ENCODE peak calls at places on chromosomes 11 and 22, in four cellular contexts. X, I, P and S are unnamed samples.

GRCh38 chr11:1047576-1048156 is 11.1 kb upstream of the MUC6 start:
- DNase-seq in X (no peak), I (no peak), P (no peak), S (no peak)

GRCh38 chr11:115194798-115195101 is 309.5 kb downstream of the CADM1 start:
- DNase-seq in X (no peak), I (no peak), P (no peak), S (no peak)

GRCh38 chr11:9651899-9652748 is 11.8 kb upstream of the SWAP70 start:
- DNase-seq in X (no peak), I (no peak), P (no peak), S (no peak)

GRCh38 chr11:78870655-78871054 is 296.0 kb upstream of the NARS2 start:
- DNase-seq in X (no peak), I (no peak), P (no peak), S (no peak)

GRCh38 chr22:47398921-47399790 is 636.7 kb downstream of the TBC1D22A start:
- DNase-seq in X (no peak), I (no peak), P (no peak), S (no peak)

GRCh38 chr11:113859665-113860064 is 15.7 kb downstream of the USP28 start:
- DNase-seq in X (peak; percentile 55), I (peak; percentile 14), P (no peak), S (no peak)

GRCh38 chr11:134502153-134502550 is 90.1 kb upstream of the B3GAT1 start:
- DNase-seq in X (no peak), I (no peak), P (no peak), S (no peak)

GRCh38 chr11:74932169-74932568 is 16.7 kb downstream of the XRRA1 start:
- DNase-seq in X (no peak), I (peak; percentile 71), P (peak; percentile 78), S (no peak)

GRCh38 chr11:59787816-59788215 is 22.8 kb downstream of the MRPL16 start:
- DNase-seq in X (peak; percentile 33), I (peak; percentile 69), P (peak; percentile 55), S (no peak)

GRCh38 chr22:28430656-28431055 is 249.0 kb downstream of the TTC28 start:
- DNase-seq in X (no peak), I (no peak), P (no peak), S (no peak)

GRCh38 chr11:112455791-112456190 is 195.1 kb upstream of the PLET1 start:
- DNase-seq in X (no peak), I (peak; percentile 13), P (no peak), S (no peak)

GRCh38 chr22:50584106-50585096 is 1.8 kb upstream of the CHKB start:
- DNase-seq in X (no peak), I (no peak), P (no peak), S (no peak)

GRCh38 chr11:113874920-113875413 is 405 bp downstream of the USP28 start:
- DNase-seq in X (peak; percentile 48), I (peak; percentile 40), P (peak; percentile 6), S (no peak)

GRCh38 chr22:17741866-17742527 is 32.3 kb downstream of the BID start:
- DNase-seq in X (no peak), I (no peak), P (no peak), S (no peak)

GRCh38 chr11:100682247-100682969 is 4.7 kb upstream of the ARHGAP42 start:
- DNase-seq in X (peak; percentile 18), I (peak; percentile 67), P (no peak), S (no peak)

GRCh38 chr22:46845281-46846153 is 83.1 kb downstream of the TBC1D22A start:
- DNase-seq in X (no peak), I (peak; percentile 83), P (peak; percentile 16), S (no peak)

GRCh38 chr11:61949169-61950034 is 749 bp upstream of the BEST1 start:
- DNase-seq in X (peak; percentile 74), I (peak; percentile 98), P (peak; percentile 94), S (no peak)

GRCh38 chr22:32217465-32217864 is 12.6 kb upstream of the RFPL2 start:
- DNase-seq in X (no peak), I (no peak), P (no peak), S (no peak)

GRCh38 chr11:102869354-102869753 is 5.4 kb downstream of the MMP12 start:
- DNase-seq in X (no peak), I (no peak), P (no peak), S (no peak)

GRCh38 chr11:83793332-83793731 is 507.2 kb upstream of the CCDC90B start:
- DNase-seq in X (no peak), I (no peak), P (no peak), S (no peak)

GRCh38 chr22:46793497-46793896 is 31.0 kb downstream of the TBC1D22A start:
- DNase-seq in X (no peak), I (no peak), P (no peak), S (no peak)

GRCh38 chr11:45982656-45983470 is 60.4 kb downstream of the LARGE2 start:
- DNase-seq in X (peak; percentile 75), I (peak; percentile 78), P (peak; percentile 86), S (no peak)

GRCh38 chr11:133007020-133007584 is 525.2 kb downstream of the OPCML start:
- DNase-seq in X (no peak), I (no peak), P (no peak), S (no peak)

GRCh38 chr22:35431483-35432205 is 31.7 kb downstream of the MCM5 start:
- DNase-seq in X (no peak), I (no peak), P (no peak), S (no peak)

DNA sequence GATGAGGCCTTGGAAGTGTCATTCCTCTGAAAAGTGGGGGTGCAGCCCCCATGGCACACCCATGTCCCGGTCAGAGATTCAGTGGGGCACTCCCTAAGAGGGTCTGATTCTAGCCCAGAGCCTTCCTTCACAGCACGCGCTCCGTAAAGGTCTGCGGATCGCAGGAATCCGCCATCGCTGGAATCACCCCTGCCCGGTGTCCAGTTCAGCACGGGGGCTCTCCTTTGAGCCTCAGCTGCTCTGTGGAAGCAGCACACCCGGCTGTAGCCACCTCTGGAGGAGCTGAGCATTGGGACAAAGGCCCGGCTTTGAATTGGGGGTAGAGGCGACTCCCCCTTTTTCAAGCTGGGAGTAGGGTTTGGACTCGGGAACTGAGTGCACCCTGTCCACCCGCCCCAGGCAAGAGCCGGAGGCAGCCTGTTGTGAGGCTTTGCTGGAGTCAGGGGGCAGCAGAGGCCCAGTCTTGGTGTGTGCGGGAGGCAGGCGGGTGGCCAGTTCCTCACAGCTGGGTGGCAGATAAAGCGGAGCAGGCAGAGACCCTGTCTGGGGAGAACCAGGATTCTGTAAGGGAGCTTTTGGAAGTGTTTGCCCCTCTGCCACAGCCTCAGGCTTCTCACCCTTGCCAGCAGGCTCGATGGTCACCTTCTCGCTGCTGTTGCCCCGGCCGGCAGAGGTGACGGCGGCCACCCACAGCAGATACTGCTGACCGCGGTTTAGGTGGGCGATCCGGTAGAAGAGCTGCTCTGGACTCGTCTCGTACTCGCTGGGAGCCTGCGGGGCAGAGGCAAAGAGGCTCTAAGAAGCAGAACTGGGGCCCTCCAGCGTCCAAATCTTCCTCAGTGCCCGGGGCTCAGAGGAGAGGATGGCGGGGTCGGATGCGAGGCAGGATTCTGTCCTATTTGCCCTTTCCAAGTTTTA is 115.9 kb downstream of the CEP164 start:
- DNase-seq in X (peak; percentile 27), I (peak; percentile 69), P (peak; percentile 26), S (peak; percentile 69)
- TF ChIP-seq CTCF in X (no peak), I (peak; percentile 75), P (peak; percentile 79), S (peak; percentile 68)

GRCh38 chr11:65538232-65538914 is 13.5 kb downstream of the SCYL1 start:
- DNase-seq in X (no peak), I (no peak), P (no peak), S (no peak)

GRCh38 chr11:65537620-65538231 is 12.8 kb downstream of the SCYL1 start:
- DNase-seq in X (no peak), I (no peak), P (no peak), S (no peak)

GRCh38 chr11:65540290-65541092 is 15.6 kb downstream of the SCYL1 start:
- DNase-seq in X (peak; percentile 95), I (peak; percentile 91), P (peak; percentile 79), S (peak; percentile 71)

GRCh38 chr11:65539401-65540289 is 14.8 kb downstream of the SCYL1 start:
- DNase-seq in X (peak; percentile 80), I (no peak), P (no peak), S (peak; percentile 17)

DNA sequence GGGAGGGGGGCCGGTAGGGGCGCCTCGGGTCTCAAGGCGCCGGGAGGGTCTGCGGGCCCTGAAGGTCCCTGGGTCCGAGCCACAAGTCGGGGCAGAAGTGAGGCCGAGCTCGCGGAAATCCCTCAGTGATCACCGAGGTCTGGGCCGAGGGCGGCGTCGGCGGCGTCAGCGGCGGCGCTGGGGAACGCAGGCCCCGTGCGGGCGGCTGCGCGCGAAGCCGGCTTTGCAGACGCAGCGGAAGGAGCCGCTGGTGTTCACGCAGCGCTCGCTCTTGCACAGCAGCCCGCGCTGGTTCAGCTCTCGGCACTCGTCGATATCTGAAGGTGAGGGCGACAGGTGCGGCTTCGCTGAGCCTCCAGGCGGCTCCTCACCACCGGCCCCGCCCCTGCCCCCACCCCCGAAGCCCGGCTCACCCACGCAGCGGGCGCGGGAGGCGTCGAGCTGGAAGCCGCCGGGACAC is 14.1 kb downstream of the SCYL1 start:
- DNase-seq in X (no peak), I (no peak), P (no peak), S (peak; percentile 31)
- TF ChIP-seq CTCF in X (no peak), I (no peak), P (no peak), S (peak; percentile 18)

GRCh38 chr11:66345316-66345649 is 379 bp upstream of the BRMS1 start:
- DNase-seq in X (no peak), I (no peak), P (no peak), S (no peak)

GRCh38 chr11:66346476-66347424 is 679 bp downstream of the B4GAT1 start:
- DNase-seq in X (no peak), I (no peak), P (no peak), S (no peak)

GRCh38 chr11:66347425-66348276 is at the start of gene B4GAT1:
- DNase-seq in X (peak; percentile 68), I (peak; percentile 94), P (peak; percentile 87), S (peak; percentile 77)

GRCh38 chr11:66343176-66343575 is 1.7 kb downstream of the BRMS1 start:
- DNase-seq in X (no peak), I (no peak), P (no peak), S (no peak)

GRCh38 chr11:66344550-66345315 is at the start of gene BRMS1:
- DNase-seq in X (peak; percentile 91), I (peak; percentile 98), P (peak; percentile 98), S (peak; percentile 92)
- TF ChIP-seq CTCF in X (peak; percentile 15), I (peak; percentile 24), P (peak; percentile 29), S (peak; percentile 15)

GRCh38 chr11:108122166-108122628 is 830 bp downstream of the ACAT1 start:
- DNase-seq in X (no peak), I (peak; percentile 74), P (peak; percentile 22), S (no peak)
- TF ChIP-seq CTCF in X (no peak), I (no peak), P (no peak), S (no peak)